ENCODE peak calls at places on chromosomes 2 and 18, in five cellular contexts. D is ovary, S is tibial nerve, I is A549, Q is erythroblast. F is an unnamed sample.

GRCh38 chr2:7012141-7012809 is 95.1 kb downstream of the RNF144A start:
- DNase-seq in D (no peak), S (no peak), I (no peak), Q (no peak), F (no peak)

GRCh38 chr2:16030206-16031054 is 90.1 kb downstream of the MYCN start:
- DNase-seq in D (no peak), S (no peak), I (no peak), Q (no peak), F (no peak)

GRCh38 chr2:9745153-9745899 is 97.9 kb upstream of the TAF1B start:
- DNase-seq in D (no peak), S (no peak), I (no peak), Q (no peak), F (no peak)

GRCh38 chr2:173400760-173401159 is 46.1 kb downstream of the CDCA7 start:
- DNase-seq in D (no peak), S (no peak), I (peak), Q (peak), F (no peak)

GRCh38 chr2:68294913-68295312 is 24.8 kb downstream of the CNRIP1 start:
- DNase-seq in D (no peak), S (no peak), I (no peak), Q (peak), F (no peak)

GRCh38 chr2:205076405-205076804 is 531.1 kb downstream of the PARD3B start:
- DNase-seq in D (no peak), S (no peak), I (no peak), Q (no peak), F (no peak)

GRCh38 chr2:189203177-189203799 is 23.7 kb upstream of the COL5A2 start:
- DNase-seq in D (no peak), S (no peak), I (peak), Q (no peak), F (no peak)

GRCh38 chr18:48136051-48136543 is 205.6 kb upstream of the SMAD2 start:
- DNase-seq in D (peak), S (no peak), I (no peak), Q (no peak), F (no peak)

GRCh38 chr2:142315353-142315752 is 184.5 kb upstream of the LRP1B start:
- DNase-seq in D (no peak), S (no peak), I (no peak), Q (no peak), F (no peak)

GRCh38 chr2:224412064-224412921 is 10.4 kb upstream of the FAM124B start:
- DNase-seq in D (no peak), S (no peak), I (no peak), Q (no peak), F (no peak)

GRCh38 chr2:161217597-161218185 is 57.5 kb downstream of the TANK start:
- DNase-seq in D (no peak), S (no peak), I (no peak), Q (no peak), F (no peak)

GRCh38 chr2:187698374-187699110 is 144.3 kb upstream of the TFPI start:
- DNase-seq in D (no peak), S (no peak), I (no peak), Q (no peak), F (no peak)

GRCh38 chr2:219178377-219179175 is 501 bp downstream of the RETREG2 start:
- DNase-seq in D (peak), S (peak), I (peak), Q (peak), F (peak)

GRCh38 chr2:178833382-178833781 is 26.2 kb upstream of the TTN start:
- DNase-seq in D (no peak), S (no peak), I (no peak), Q (no peak), F (no peak)

GRCh38 chr2:178834086-178834485 is 26.9 kb upstream of the TTN start:
- DNase-seq in D (no peak), S (no peak), I (no peak), Q (no peak), F (no peak)

DNA sequence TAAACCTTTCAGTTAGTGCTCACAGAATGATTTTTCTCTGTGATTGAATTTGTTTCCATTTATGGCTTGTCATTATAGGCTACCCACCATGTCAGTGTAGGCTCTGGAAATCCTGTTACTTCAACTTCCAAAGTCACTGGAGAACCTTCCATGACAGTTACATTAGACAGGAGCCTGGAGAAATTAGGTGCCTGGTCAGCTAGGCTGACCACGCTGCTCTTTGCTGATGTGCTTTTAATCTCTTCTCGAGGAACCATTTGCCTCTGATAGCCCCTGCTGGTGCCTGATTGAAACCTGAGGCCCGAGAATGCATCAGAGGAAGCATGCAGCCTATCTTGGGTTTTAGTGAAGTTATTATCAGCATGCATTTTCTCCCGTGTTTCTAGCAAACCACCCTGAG is 29.6 kb upstream of the TTN start:
- DNase-seq in D (no peak), S (no peak), I (no peak), Q (no peak), F (no peak)
- TF ChIP-seq POLR2A in D (no peak), S (no peak), I (no peak), Q (no peak), F (no peak)

DNA sequence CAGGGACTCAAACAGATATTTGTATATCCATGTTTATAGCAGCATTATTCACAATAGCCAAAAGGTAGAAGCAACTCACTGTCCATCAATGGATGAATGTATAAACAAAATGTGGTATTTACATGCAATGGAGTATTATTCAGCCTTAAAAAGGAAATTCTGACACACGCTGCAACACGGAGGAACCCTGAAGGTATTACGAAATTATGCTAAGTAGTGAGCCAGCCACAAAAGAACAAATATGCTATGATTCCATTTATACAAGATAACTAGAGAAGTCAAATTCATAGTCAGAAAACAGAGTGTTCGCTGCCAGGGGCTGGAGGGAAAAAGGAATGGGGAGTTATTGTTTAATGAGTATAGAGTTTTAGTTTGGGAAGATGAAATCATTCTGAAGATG is 61.0 kb upstream of the CDKL4 start:
- DNase-seq in D (no peak), S (no peak), I (no peak), Q (no peak), F (no peak)
- TF ChIP-seq POLR2A in D (no peak), S (no peak), I (no peak), Q (no peak), F (no peak)

GRCh38 chr18:62281684-62282083 is 43.4 kb upstream of the TNFRSF11A start:
- DNase-seq in D (no peak), S (no peak), I (no peak), Q (no peak), F (no peak)
- TF ChIP-seq POLR2A in D (no peak), S (no peak), I (no peak), Q (no peak), F (no peak)

GRCh38 chr18:54961016-54961423 is 1.8 kb upstream of the CCDC68 start:
- DNase-seq in D (no peak), S (no peak), I (no peak), Q (no peak), F (no peak)

GRCh38 chr18:54957295-54957694 is 2.0 kb downstream of the CCDC68 start:
- DNase-seq in D (peak), S (no peak), I (no peak), Q (no peak), F (no peak)

GRCh38 chr18:54957987-54958386 is 1.3 kb downstream of the CCDC68 start:
- DNase-seq in D (peak), S (no peak), I (peak), Q (peak), F (no peak)

GRCh38 chr18:54960197-54960596 is 936 bp upstream of the CCDC68 start:
- DNase-seq in D (no peak), S (no peak), I (no peak), Q (peak), F (no peak)

DNA sequence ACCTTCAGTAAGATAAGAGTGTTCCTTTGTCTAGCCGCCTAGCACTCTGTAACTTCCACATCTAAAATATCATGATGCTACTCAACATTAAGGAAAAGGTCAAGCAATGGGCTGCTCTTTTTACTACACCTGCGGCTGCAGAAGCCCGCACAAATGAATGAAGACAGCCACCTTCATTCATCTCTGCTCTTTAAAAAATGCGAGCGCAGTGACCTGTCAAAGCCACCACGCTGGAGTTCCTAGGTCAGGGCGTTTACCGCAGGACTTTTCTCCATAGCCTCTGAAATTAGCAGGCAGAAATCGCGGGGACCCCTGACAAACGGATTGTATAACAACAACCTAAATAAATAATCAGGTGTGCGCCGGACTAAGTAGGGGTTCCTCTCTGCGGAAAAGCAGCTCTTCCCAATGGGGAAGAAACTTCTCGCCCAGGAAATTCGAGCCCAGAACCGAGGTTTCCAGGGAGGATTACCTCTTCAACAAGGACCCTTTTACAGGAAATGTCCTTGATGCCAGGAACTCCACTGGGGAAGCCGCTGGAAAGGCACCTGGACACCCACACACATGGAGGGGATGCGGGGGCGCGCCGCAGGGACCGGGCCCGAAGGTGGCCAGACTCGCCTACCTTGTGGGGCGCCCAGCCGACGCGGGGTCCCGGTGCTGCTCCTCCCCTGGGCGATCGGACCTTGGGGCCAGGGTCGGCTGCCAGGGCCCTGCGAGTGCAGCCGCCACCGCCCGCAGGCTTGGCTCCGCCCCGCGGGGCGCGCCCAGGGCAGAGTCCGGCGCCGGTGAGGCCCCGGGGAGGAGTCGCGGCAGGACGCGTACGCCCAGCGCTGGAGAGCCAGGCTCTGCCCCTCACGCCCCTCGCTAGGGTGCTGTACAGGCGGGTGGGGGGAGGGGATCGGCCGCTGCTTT is at the start of gene CCDC68:
- DNase-seq in D (peak), S (no peak), I (peak), Q (peak), F (no peak)
- TF ChIP-seq POLR2A in D (no peak), S (no peak), I (no peak), Q (peak), F (no peak)

GRCh38 chr18:3775996-3776395 is 326.0 kb downstream of the TGIF1 start:
- DNase-seq in D (no peak), S (no peak), I (no peak), Q (no peak), F (no peak)
- TF ChIP-seq POLR2A in D (no peak), S (no peak), I (no peak), Q (no peak), F (no peak)

GRCh38 chr2:151357359-151357758 is at the start of gene TNFAIP6:
- DNase-seq in D (no peak), S (no peak), I (peak), Q (peak), F (no peak)
- TF ChIP-seq POLR2A in D (no peak), S (peak), I (no peak), Q (no peak), F (peak)

DNA sequence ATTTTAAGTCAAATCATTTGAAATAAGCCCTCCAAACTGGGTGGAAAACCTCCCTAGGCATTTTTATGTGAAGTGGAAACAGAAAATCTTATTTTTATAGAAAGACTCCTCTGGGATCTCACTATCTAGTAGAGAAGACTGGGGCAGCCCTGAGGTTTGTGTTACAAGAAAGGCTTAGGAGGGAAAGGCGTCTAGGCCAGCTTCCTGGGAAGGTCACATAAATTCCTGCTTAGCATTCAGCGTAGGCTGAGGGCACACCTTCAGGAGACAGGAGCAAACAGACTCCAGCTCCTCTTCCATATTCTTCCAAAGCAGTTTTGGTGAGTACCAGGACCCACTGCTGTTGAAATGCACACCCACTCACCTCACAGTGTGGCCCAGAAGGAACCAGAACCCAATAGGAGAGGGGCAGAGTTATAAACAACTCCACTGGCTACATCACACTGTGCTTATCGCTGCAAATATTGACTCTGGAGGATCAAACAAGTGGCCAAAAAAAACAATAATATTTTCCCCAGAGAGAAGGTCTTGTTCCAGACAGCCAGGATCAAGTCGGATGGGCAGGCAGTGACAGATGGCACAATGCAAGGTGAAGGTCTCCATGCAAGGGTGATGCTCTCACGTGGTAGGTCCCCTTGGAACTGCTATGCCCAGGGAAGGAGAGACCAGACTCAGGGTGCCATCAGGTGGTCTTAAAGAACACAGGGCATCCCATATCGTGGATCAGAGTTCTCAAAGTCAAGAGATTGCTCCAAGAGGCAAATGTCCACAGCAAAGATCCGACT is 17.7 kb upstream of the IGFBP2 start:
- DNase-seq in D (no peak), S (no peak), I (no peak), Q (no peak), F (no peak)
- TF ChIP-seq POLR2A in D (no peak), S (no peak), I (no peak), Q (no peak), F (no peak)

DNA sequence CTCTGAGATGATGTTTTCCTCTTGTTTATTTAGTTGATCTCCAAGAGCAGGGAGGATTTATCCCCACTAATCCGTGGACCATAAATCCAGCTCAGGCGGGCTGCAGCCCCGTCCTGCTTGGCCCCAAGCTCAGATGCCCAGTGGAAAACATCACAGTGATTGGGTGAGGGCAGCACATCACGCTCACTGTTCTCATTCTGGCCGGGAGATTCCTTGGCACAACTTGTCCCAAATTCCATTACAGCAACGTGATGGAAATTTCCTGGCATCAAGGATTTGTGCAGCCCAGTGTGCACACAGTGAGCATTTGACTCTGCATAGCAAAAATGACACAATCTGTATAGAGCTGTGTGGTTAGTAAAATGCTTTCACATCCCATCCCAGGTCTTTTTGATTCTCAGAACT is 96.8 kb downstream of the VAPA start:
- DNase-seq in D (no peak), S (peak), I (peak), Q (no peak), F (no peak)
- TF ChIP-seq POLR2A in D (no peak), S (peak), I (no peak), Q (no peak), F (no peak)

F was measured in breast epithelium.